ENCODE peak calls at places on chromosomes 3 and 15, in six cellular contexts. Z is OCI-LY7, K is body of pancreas, A is ovary, F is heart left ventricle, J is thoracic aorta. W is an unnamed sample.

GRCh38 chr3:159616234-159616825 is 372.3 kb upstream of the IL12A start:
- DNase-seq in A (no peak), J (no peak), Z (no peak), F (peak), K (no peak), W (no peak)

GRCh38 chr15:43199945-43200488 is 14.8 kb downstream of the CCNDBP1 start:
- DNase-seq in K (no peak), Z (no peak), F (no peak), J (no peak), A (no peak), W (no peak)

GRCh38 chr3:100603449-100603848 is 6.0 kb upstream of the ADGRG7 start:
- DNase-seq in K (no peak), F (no peak), A (no peak), J (no peak), Z (peak), W (no peak)

GRCh38 chr15:63491979-63492378 is 12.4 kb upstream of the USP3 start:
- DNase-seq in K (no peak), A (no peak), J (no peak), F (no peak), Z (no peak), W (no peak)

GRCh38 chr3:54188176-54188791 is 65.9 kb downstream of the CACNA2D3 start:
- DNase-seq in F (no peak), K (peak), J (no peak), Z (peak), A (peak), W (no peak)

GRCh38 chr15:87287156-87287555 is 969.4 kb downstream of the NTRK3 start:
- DNase-seq in Z (no peak), F (no peak), A (no peak), K (no peak), J (no peak), W (no peak)

GRCh38 chr3:179088306-179088705 is 16.7 kb upstream of the ZMAT3 start:
- DNase-seq in Z (peak), K (no peak), A (no peak), F (no peak), J (no peak), W (no peak)

GRCh38 chr15:31268108-31268501 is 58.5 kb upstream of the KLF13 start:
- DNase-seq in A (no peak), J (no peak), F (peak), K (no peak), Z (peak), W (no peak)

GRCh38 chr15:29968099-29968892 is 114.5 kb upstream of the GOLGA8J start:
- DNase-seq in Z (no peak), F (no peak), J (no peak), A (peak), K (peak), W (no peak)

GRCh38 chr15:65833501-65834220 is 35.6 kb upstream of the RAB11A start:
- DNase-seq in K (peak), Z (no peak), A (no peak), F (peak), J (no peak), W (peak)

GRCh38 chr15:68818671-68819450 is 1.8 kb downstream of the ANP32A start:
- DNase-seq in F (peak), Z (peak), J (no peak), A (peak), K (peak), W (peak)

GRCh38 chr3:127162947-127163645 is 29.8 kb upstream of the PRR23E start:
- DNase-seq in A (no peak), K (no peak), Z (no peak), J (no peak), F (no peak), W (no peak)

GRCh38 chr15:96766387-96766786 is 435.9 kb downstream of the NR2F2 start:
- DNase-seq in J (no peak), Z (no peak), K (no peak), F (no peak), A (no peak), W (no peak)

GRCh38 chr3:144431134-144431533 is 459.5 kb downstream of the DIPK2A start:
- DNase-seq in Z (no peak), A (no peak), J (no peak), F (no peak), K (no peak), W (no peak)

GRCh38 chr15:89419370-89419984 is 76.9 kb downstream of the RHCG start:
- DNase-seq in A (peak), J (no peak), Z (peak), F (peak), K (peak), W (no peak)

GRCh38 chr3:39724233-39724846 is 85.1 kb upstream of the MYRIP start:
- DNase-seq in F (no peak), Z (no peak), K (no peak), J (no peak), A (no peak), W (no peak)

GRCh38 chr3:129503387-129504010 is 24.9 kb upstream of the RHO start:
- DNase-seq in J (no peak), K (no peak), Z (no peak), A (no peak), F (no peak), W (no peak)

GRCh38 chr3:169404491-169404890 is 259.0 kb downstream of the MECOM start:
- DNase-seq in A (no peak), J (no peak), K (no peak), F (no peak), Z (no peak), W (no peak)

GRCh38 chr3:64685800-64686445 is 1.9 kb downstream of the ADAMTS9 start:
- DNase-seq in F (peak), K (peak), J (peak), A (peak), Z (no peak), W (peak)

GRCh38 chr3:48122504-48122903 is 65.7 kb downstream of the CDC25A start:
- DNase-seq in Z (no peak), J (no peak), F (no peak), A (no peak), K (no peak), W (no peak)

GRCh38 chr3:36543276-36543997 is 163.1 kb downstream of the STAC start:
- DNase-seq in J (no peak), K (no peak), F (no peak), A (no peak), Z (no peak), W (no peak)

GRCh38 chr3:195263193-195263924 is 7.6 kb downstream of the XXYLT1 start:
- DNase-seq in A (peak), J (no peak), Z (no peak), K (no peak), F (no peak), W (no peak)

GRCh38 chr3:9902372-9903237 is at the start of gene IL17RE:
- DNase-seq in F (no peak), J (no peak), A (no peak), Z (no peak), K (peak), W (no peak)

GRCh38 chr3:116473602-116474001 is 28.3 kb upstream of the LSAMP start:
- DNase-seq in J (no peak), Z (no peak), K (no peak), A (no peak), F (no peak), W (no peak)

GRCh38 chr15:62068787-62069170 is 2.0 kb downstream of the C2CD4A start:
- DNase-seq in Z (no peak), J (no peak), F (no peak), K (no peak), A (no peak), W (no peak)

GRCh38 chr3:119557874-119558264 is 1.5 kb downstream of the CD80 start:
- DNase-seq in Z (no peak), K (no peak), A (no peak), F (no peak), J (no peak), W (no peak)

GRCh38 chr3:139120336-139120971 is 75.8 kb upstream of the PRR23C start:
- DNase-seq in K (peak), F (no peak), A (no peak), Z (no peak), J (no peak), W (no peak)
- H3K27ac ChIP-seq in K (no peak), F (no peak), A (no peak), Z (no peak), J (no peak), W (no peak)

GRCh38 chr3:155673411-155673810 is 71.5 kb downstream of the PLCH1 start:
- DNase-seq in A (no peak), J (no peak), F (no peak), Z (no peak), K (no peak), W (no peak)
- H3K27ac ChIP-seq in A (no peak), J (no peak), F (no peak), Z (no peak), K (no peak), W (no peak)

GRCh38 chr15:73683257-73683623 is 943 bp upstream of the CD276 start:
- DNase-seq in K (no peak), F (no peak), J (no peak), Z (no peak), A (no peak), W (no peak)

GRCh38 chr15:73685981-73686380 is 1.8 kb downstream of the CD276 start:
- DNase-seq in F (no peak), J (no peak), K (no peak), Z (no peak), A (no peak), W (no peak)

GRCh38 chr15:73683624-73684536 is at the start of gene CD276:
- DNase-seq in K (peak), J (peak), Z (no peak), A (peak), F (peak), W (peak)

GRCh38 chr15:73686781-73687256 is 2.6 kb downstream of the CD276 start:
- DNase-seq in F (no peak), A (no peak), K (no peak), Z (no peak), J (no peak), W (no peak)

DNA sequence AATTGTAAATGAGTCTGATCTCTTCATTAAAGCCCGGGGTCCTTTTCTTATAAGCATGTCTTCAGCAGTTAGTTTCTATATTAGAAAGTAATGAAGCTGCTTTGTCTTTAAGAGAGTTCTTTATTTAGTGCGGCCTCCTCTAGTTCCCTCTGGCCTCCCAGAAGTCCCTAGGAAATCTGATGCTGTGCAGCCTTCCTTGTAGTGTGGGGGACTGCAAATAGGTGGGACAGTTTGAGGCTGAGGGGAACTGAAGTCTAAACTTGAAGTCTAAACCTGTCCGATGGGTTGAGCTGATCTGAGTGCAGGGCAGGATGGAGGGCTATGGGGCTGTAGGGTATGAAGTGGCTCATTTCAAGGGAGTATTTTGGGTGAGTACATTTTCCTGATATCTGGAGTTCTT is 1.4 kb downstream of the CD276 start:
- DNase-seq in A (no peak), F (no peak), J (no peak), K (no peak), Z (no peak), W (no peak)
- H3K27ac ChIP-seq in A (no peak), F (peak), J (peak), K (no peak), Z (no peak), W (peak)

GRCh38 chr15:99176757-99177156 is 71.9 kb downstream of the SYNM start:
- DNase-seq in J (no peak), F (no peak), A (no peak), Z (no peak), K (no peak), W (no peak)

GRCh38 chr15:99172989-99173388 is 68.1 kb downstream of the SYNM start:
- DNase-seq in Z (no peak), K (no peak), A (no peak), J (no peak), F (no peak), W (no peak)

GRCh38 chr15:99172171-99172570 is 67.3 kb downstream of the SYNM start:
- DNase-seq in F (no peak), J (no peak), Z (no peak), A (no peak), K (no peak), W (no peak)

GRCh38 chr15:99174989-99175388 is 70.1 kb downstream of the SYNM start:
- DNase-seq in F (no peak), A (no peak), J (no peak), K (no peak), Z (no peak), W (no peak)

DNA sequence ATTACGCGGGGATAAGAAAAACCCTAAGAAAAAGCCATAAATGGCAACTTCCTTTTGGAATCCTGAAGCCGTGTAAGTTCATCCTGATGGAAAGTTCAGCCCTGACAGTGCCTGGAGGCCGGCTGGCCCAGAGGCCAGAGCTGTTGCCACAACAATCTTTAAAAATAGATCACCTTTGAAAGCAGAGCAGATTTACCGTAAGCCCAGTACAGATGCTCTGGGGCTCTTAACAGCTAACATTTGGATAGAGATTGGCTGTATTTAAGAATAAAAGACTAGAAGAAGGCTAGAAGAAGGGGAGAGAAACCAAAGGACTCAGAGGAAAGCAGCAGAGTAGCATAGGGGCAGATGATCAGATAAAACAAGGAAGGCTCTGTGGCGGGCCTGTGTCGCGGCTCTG is 69.7 kb downstream of the SYNM start:
- DNase-seq in F (peak), J (no peak), K (no peak), A (no peak), Z (no peak), W (peak)
- H3K27ac ChIP-seq in F (peak), J (peak), K (no peak), A (peak), Z (no peak), W (peak)

GRCh38 chr3:152404976-152405375 is 136.2 kb downstream of the MBNL1 start:
- DNase-seq in K (no peak), F (no peak), A (no peak), J (no peak), Z (no peak), W (no peak)
- H3K27ac ChIP-seq in K (peak), F (peak), A (no peak), J (peak), Z (no peak), W (peak)

GRCh38 chr15:98077186-98077585 is 116.7 kb downstream of the ARRDC4 start:
- DNase-seq in K (no peak), A (no peak), J (no peak), F (no peak), Z (no peak), W (no peak)
- H3K27ac ChIP-seq in K (no peak), A (no peak), J (peak), F (no peak), Z (no peak), W (no peak)

GRCh38 chr3:182668974-182669373 is 124.3 kb upstream of the ATP11B start:
- DNase-seq in A (no peak), K (no peak), Z (no peak), F (no peak), J (no peak), W (no peak)
- H3K27ac ChIP-seq in A (no peak), K (no peak), Z (no peak), F (no peak), J (no peak), W (no peak)

GRCh38 chr3:46966811-46967210 is 9.7 kb downstream of the CCDC12 start:
- DNase-seq in K (no peak), F (no peak), J (no peak), Z (peak), A (no peak), W (no peak)
- H3K27ac ChIP-seq in K (peak), F (no peak), J (no peak), Z (no peak), A (no peak), W (peak)

GRCh38 chr3:57706462-57706861 is 13.6 kb upstream of the DENND6A start:
- DNase-seq in A (no peak), Z (no peak), F (no peak), K (no peak), J (no peak), W (no peak)

DNA sequence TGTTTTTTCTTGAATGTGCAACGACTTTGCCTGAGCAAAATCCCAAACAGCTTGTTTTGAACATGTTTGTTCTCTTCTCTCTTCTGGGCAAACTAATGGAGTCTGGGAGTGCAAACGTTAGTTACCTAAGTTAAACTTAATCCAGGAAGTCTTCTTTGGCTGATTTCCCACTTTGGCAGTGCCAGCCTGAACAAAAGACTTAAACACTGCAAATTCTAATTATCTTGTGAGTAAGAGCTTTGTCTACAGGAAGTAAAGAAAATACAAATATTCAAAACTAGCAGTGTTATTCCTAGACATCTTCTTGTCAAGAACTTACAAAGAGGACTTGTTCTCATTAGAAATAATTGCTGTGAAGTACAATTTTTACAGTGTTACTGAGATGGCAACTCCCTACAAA is 16.7 kb upstream of the DENND6A start:
- DNase-seq in Z (no peak), K (peak), A (no peak), F (no peak), J (no peak), W (no peak)
- H3K27ac ChIP-seq in Z (no peak), K (peak), A (no peak), F (no peak), J (peak), W (no peak)

W was measured in gastrocnemius medialis.